ENCODE peak calls at places on chromosomes 3 and 15, in four cellular contexts. One of them, this sample, is unnamed.

GRCh38 chr15:58472821-58473581 is 41.2 kb downstream of the LIPC start:
- DNase-seq in fibroblast of lung: peak
- DNase-seq in HepG2: no peak
- DNase-seq in astrocyte: peak
- DNase-seq in this sample: no peak

GRCh38 chr3:184300377-184300717 is 1.3 kb downstream of the PSMD2 start:
- DNase-seq in fibroblast of lung: peak
- DNase-seq in HepG2: no peak
- DNase-seq in astrocyte: peak
- DNase-seq in this sample: no peak

GRCh38 chr3:181518222-181518621 is 193.5 kb upstream of the SOX2 start:
- DNase-seq in fibroblast of lung: no peak
- DNase-seq in HepG2: no peak
- DNase-seq in astrocyte: no peak
- DNase-seq in this sample: no peak

GRCh38 chr15:101126618-101127502 is 125.0 kb downstream of the CHSY1 start:
- DNase-seq in fibroblast of lung: peak
- DNase-seq in HepG2: no peak
- DNase-seq in astrocyte: peak
- DNase-seq in this sample: no peak

GRCh38 chr3:56291953-56292352 is 176.3 kb downstream of the ERC2 start:
- DNase-seq in fibroblast of lung: peak
- DNase-seq in HepG2: no peak
- DNase-seq in astrocyte: peak
- DNase-seq in this sample: no peak

GRCh38 chr3:169509359-169509758 is 154.2 kb downstream of the MECOM start:
- DNase-seq in fibroblast of lung: no peak
- DNase-seq in HepG2: no peak
- DNase-seq in astrocyte: no peak
- DNase-seq in this sample: no peak

GRCh38 chr15:51955514-51955913 is 16.1 kb downstream of the LEO1 start:
- DNase-seq in fibroblast of lung: no peak
- DNase-seq in HepG2: no peak
- DNase-seq in astrocyte: no peak
- DNase-seq in this sample: no peak

GRCh38 chr3:4571690-4572334 is 78.7 kb downstream of the ITPR1 start:
- DNase-seq in fibroblast of lung: peak
- DNase-seq in HepG2: peak
- DNase-seq in astrocyte: no peak
- DNase-seq in this sample: no peak

GRCh38 chr3:58164199-58164879 is 46.4 kb downstream of the DNASE1L3 start:
- DNase-seq in fibroblast of lung: peak
- DNase-seq in HepG2: no peak
- DNase-seq in astrocyte: peak
- DNase-seq in this sample: no peak

GRCh38 chr3:133476971-133477375 is 77.1 kb downstream of the BFSP2 start:
- DNase-seq in fibroblast of lung: no peak
- DNase-seq in HepG2: no peak
- DNase-seq in astrocyte: no peak
- DNase-seq in this sample: no peak

GRCh38 chr3:171841620-171842000 is 1.5 kb upstream of the TMEM212 start:
- DNase-seq in fibroblast of lung: peak
- DNase-seq in HepG2: peak
- DNase-seq in astrocyte: peak
- DNase-seq in this sample: no peak

GRCh38 chr3:191253089-191253799 is 54.2 kb downstream of the OSTN start:
- DNase-seq in fibroblast of lung: no peak
- DNase-seq in HepG2: no peak
- DNase-seq in astrocyte: no peak
- DNase-seq in this sample: no peak

GRCh38 chr3:49198161-49198560 is 26.8 kb downstream of the KLHDC8B start:
- DNase-seq in fibroblast of lung: peak
- DNase-seq in HepG2: no peak
- DNase-seq in astrocyte: no peak
- DNase-seq in this sample: no peak

GRCh38 chr3:139227165-139227564 is 116.7 kb upstream of the MRPS22 start:
- DNase-seq in fibroblast of lung: peak
- DNase-seq in HepG2: no peak
- DNase-seq in astrocyte: peak
- DNase-seq in this sample: no peak

GRCh38 chr3:115623414-115623868 is at the start of gene GAP43:
- DNase-seq in fibroblast of lung: peak
- DNase-seq in HepG2: peak
- DNase-seq in astrocyte: peak
- DNase-seq in this sample: no peak

GRCh38 chr3:152071924-152072323 is 196.8 kb upstream of the MBNL1 start:
- DNase-seq in fibroblast of lung: peak
- DNase-seq in HepG2: peak
- DNase-seq in astrocyte: peak
- DNase-seq in this sample: no peak

GRCh38 chr15:90638963-90639362 is 78.2 kb upstream of the BLM start:
- DNase-seq in fibroblast of lung: no peak
- DNase-seq in HepG2: no peak
- DNase-seq in astrocyte: no peak
- DNase-seq in this sample: no peak

GRCh38 chr3:8136553-8136952 is 365.1 kb upstream of the LMCD1 start:
- DNase-seq in fibroblast of lung: no peak
- DNase-seq in HepG2: no peak
- DNase-seq in astrocyte: no peak
- DNase-seq in this sample: no peak

GRCh38 chr15:34737379-34737928 is 17.3 kb downstream of the GJD2 start:
- DNase-seq in fibroblast of lung: no peak
- DNase-seq in HepG2: no peak
- DNase-seq in astrocyte: no peak
- DNase-seq in this sample: no peak

GRCh38 chr3:124007186-124007585 is 15.3 kb upstream of the ROPN1 start:
- DNase-seq in fibroblast of lung: peak
- DNase-seq in HepG2: no peak
- DNase-seq in astrocyte: peak
- DNase-seq in this sample: no peak

GRCh38 chr15:42544858-42545629 is 3.5 kb downstream of the LRRC57 start:
- DNase-seq in fibroblast of lung: no peak
- DNase-seq in HepG2: no peak
- DNase-seq in astrocyte: no peak
- DNase-seq in this sample: no peak

GRCh38 chr15:31360843-31361763 is 34.5 kb downstream of the KLF13 start:
- DNase-seq in fibroblast of lung: no peak
- DNase-seq in HepG2: no peak
- DNase-seq in astrocyte: no peak
- DNase-seq in this sample: no peak

GRCh38 chr3:191330309-191330712 is at the start of gene UTS2B:
- DNase-seq in fibroblast of lung: peak
- DNase-seq in HepG2: peak
- DNase-seq in astrocyte: peak
- DNase-seq in this sample: no peak

GRCh38 chr3:40855871-40856270 is 331.1 kb downstream of the ZNF621 start:
- DNase-seq in fibroblast of lung: no peak
- DNase-seq in HepG2: no peak
- DNase-seq in astrocyte: no peak
- DNase-seq in this sample: no peak

GRCh38 chr3:61875073-61875472 is 313.7 kb downstream of the PTPRG start:
- DNase-seq in fibroblast of lung: peak
- DNase-seq in HepG2: no peak
- DNase-seq in astrocyte: peak
- DNase-seq in this sample: no peak

GRCh38 chr3:106183762-106184391 is 315.1 kb upstream of the CBLB start:
- DNase-seq in fibroblast of lung: peak
- DNase-seq in HepG2: no peak
- DNase-seq in astrocyte: peak
- DNase-seq in this sample: peak

GRCh38 chr15:59843609-59844008 is 154.5 kb upstream of the BNIP2 start:
- DNase-seq in fibroblast of lung: no peak
- DNase-seq in HepG2: no peak
- DNase-seq in astrocyte: no peak
- DNase-seq in this sample: no peak

GRCh38 chr15:31402511-31403056 is 75.9 kb downstream of the KLF13 start:
- DNase-seq in fibroblast of lung: no peak
- DNase-seq in HepG2: no peak
- DNase-seq in astrocyte: no peak
- DNase-seq in this sample: no peak

GRCh38 chr3:177729939-177730700 is 532.8 kb upstream of the TBL1XR1 start:
- DNase-seq in fibroblast of lung: peak
- DNase-seq in HepG2: no peak
- DNase-seq in astrocyte: peak
- DNase-seq in this sample: no peak

GRCh38 chr15:83422541-83422940 is 24.6 kb upstream of the SH3GL3 start:
- DNase-seq in fibroblast of lung: no peak
- DNase-seq in HepG2: no peak
- DNase-seq in astrocyte: no peak
- DNase-seq in this sample: no peak

GRCh38 chr3:151318946-151319345 is 2.3 kb upstream of the GPR87 start:
- DNase-seq in fibroblast of lung: no peak
- DNase-seq in HepG2: no peak
- DNase-seq in astrocyte: no peak
- DNase-seq in this sample: peak

GRCh38 chr3:192834428-192834827 is 83.2 kb downstream of the MB21D2 start:
- DNase-seq in fibroblast of lung: peak
- DNase-seq in HepG2: no peak
- DNase-seq in astrocyte: peak
- DNase-seq in this sample: no peak

GRCh38 chr3:24650839-24651238 is 156.2 kb upstream of the THRB start:
- DNase-seq in fibroblast of lung: no peak
- DNase-seq in HepG2: no peak
- DNase-seq in astrocyte: no peak
- DNase-seq in this sample: no peak

GRCh38 chr15:89426500-89426899 is 69.9 kb downstream of the RHCG start:
- DNase-seq in fibroblast of lung: no peak
- DNase-seq in HepG2: no peak
- DNase-seq in astrocyte: no peak
- DNase-seq in this sample: no peak

GRCh38 chr15:89430530-89431341 is 65.6 kb downstream of the RHCG start:
- DNase-seq in fibroblast of lung: peak
- DNase-seq in HepG2: peak
- DNase-seq in astrocyte: peak
- DNase-seq in this sample: no peak

GRCh38 chr15:89428246-89428645 is 68.1 kb downstream of the RHCG start:
- DNase-seq in fibroblast of lung: no peak
- DNase-seq in HepG2: no peak
- DNase-seq in astrocyte: no peak
- DNase-seq in this sample: no peak

GRCh38 chr15:89429023-89429422 is 67.4 kb downstream of the RHCG start:
- DNase-seq in fibroblast of lung: no peak
- DNase-seq in HepG2: no peak
- DNase-seq in astrocyte: no peak
- DNase-seq in this sample: no peak

GRCh38 chr15:89429986-89430385 is 66.4 kb downstream of the RHCG start:
- DNase-seq in fibroblast of lung: no peak
- DNase-seq in HepG2: no peak
- DNase-seq in astrocyte: no peak
- DNase-seq in this sample: no peak
- H2AFZ ChIP-seq in fibroblast of lung: no peak
- H2AFZ ChIP-seq in HepG2: no peak
- H2AFZ ChIP-seq in astrocyte: no peak
- H2AFZ ChIP-seq in this sample: no peak

GRCh38 chr3:52198643-52199608 is 966 bp downstream of the ALAS1 start:
- DNase-seq in fibroblast of lung: no peak
- DNase-seq in HepG2: no peak
- DNase-seq in astrocyte: no peak
- DNase-seq in this sample: no peak
- H3K4me3 ChIP-seq in fibroblast of lung: peak
- H3K4me3 ChIP-seq in HepG2: peak
- H3K4me3 ChIP-seq in astrocyte: peak
- H3K4me3 ChIP-seq in this sample: peak

DNA sequence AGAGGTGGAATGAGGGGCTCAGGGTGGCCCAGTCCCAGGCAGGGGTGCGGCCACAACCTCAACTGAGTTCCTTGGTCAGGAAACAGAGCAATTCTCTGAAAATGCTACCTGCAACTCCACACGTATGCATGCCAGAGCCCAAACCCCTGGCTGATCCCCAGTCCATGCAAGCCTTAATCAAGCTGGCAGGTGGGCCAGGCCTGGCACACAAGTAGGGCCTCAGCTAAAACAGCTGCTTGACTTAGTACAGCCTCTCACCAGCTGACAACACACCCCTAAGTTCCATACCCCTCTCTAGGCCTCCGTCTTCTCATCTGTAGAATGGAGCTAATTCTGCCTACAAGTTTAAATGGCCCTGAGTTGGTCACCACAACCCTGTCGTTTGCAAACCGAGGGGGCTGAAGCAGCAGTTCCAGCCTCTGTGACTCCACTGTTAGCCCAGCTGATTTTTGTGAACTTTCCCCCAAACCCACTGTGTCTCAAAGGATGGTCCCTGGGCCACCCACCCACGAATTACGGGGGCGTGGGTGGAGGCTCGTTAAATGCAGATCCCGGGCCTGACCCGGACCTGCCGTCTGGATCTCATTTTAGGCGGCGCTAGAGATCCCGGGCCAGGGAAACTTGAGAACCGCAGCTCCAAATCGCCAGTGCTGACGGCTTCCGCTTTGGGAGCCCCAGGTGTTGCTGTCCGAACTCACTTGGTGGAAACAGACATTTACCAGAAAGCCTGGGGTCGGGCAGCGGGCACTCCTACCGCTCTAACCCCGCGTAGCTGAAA is 927 bp downstream of the CHDH start:
- DNase-seq in fibroblast of lung: peak
- DNase-seq in HepG2: peak
- DNase-seq in astrocyte: peak
- DNase-seq in this sample: no peak
- TF ChIP-seq EZH2 in fibroblast of lung: peak
- TF ChIP-seq EZH2 in HepG2: no peak
- TF ChIP-seq EZH2 in astrocyte: no peak
- TF ChIP-seq EZH2 in this sample: peak

DNA sequence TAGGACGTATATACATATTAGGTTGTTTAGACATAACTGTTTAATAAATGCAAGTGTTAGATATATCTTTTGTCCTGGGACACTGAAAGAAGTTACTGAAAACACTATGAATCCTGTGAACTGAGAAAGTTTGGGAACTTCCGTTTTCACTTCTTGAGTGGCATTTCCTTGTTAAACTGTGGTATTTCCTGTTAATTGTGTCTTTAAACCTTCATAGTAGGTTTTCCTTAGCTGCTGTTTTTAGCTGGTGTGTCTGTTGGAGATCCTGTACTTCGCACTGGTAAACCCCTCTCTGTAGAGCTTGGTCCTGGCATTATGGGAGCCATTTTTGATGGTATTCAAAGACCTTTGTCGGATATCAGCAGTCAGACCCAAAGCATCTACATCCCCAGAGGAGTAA is 37.1 kb downstream of the ATP6V1A start:
- DNase-seq in fibroblast of lung: peak
- DNase-seq in HepG2: no peak
- DNase-seq in astrocyte: peak
- DNase-seq in this sample: no peak
- H2AFZ ChIP-seq in fibroblast of lung: peak
- H2AFZ ChIP-seq in HepG2: no peak
- H2AFZ ChIP-seq in astrocyte: peak
- H2AFZ ChIP-seq in this sample: no peak